ENCODE peak calls at places on chromosome 18, in five cellular contexts. One of them, this sample, is unnamed. For H3K4me1, the result is how much of the 10 kb centered on the place peaks cover.

GRCh38 chr18:6021341-6022088 is 126.2 kb upstream of the TMEM200C start:
- DNase-seq in HepG2: no peak
- DNase-seq in pancreas: no peak
- DNase-seq in vagina: no peak
- DNase-seq in GM23248: no peak
- DNase-seq in this sample: no peak

GRCh38 chr18:41524674-41525470 is 430.2 kb upstream of the PIK3C3 start:
- DNase-seq in HepG2: no peak
- DNase-seq in pancreas: no peak
- DNase-seq in vagina: no peak
- DNase-seq in GM23248: no peak
- DNase-seq in this sample: no peak

GRCh38 chr18:23377669-23378469 is 75.2 kb upstream of the RIOK3 start:
- DNase-seq in HepG2: peak
- DNase-seq in pancreas: no peak
- DNase-seq in vagina: no peak
- DNase-seq in GM23248: peak
- DNase-seq in this sample: peak

GRCh38 chr18:28541276-28541930 is 364.5 kb upstream of the CDH2 start:
- DNase-seq in HepG2: no peak
- DNase-seq in pancreas: no peak
- DNase-seq in vagina: no peak
- DNase-seq in GM23248: no peak
- DNase-seq in this sample: no peak

GRCh38 chr18:11520536-11520935 is 88.9 kb upstream of the SLC35G4 start:
- DNase-seq in HepG2: no peak
- DNase-seq in pancreas: no peak
- DNase-seq in vagina: no peak
- DNase-seq in GM23248: no peak
- DNase-seq in this sample: no peak

GRCh38 chr18:67428148-67428547 is 88.4 kb downstream of the DSEL start:
- DNase-seq in HepG2: no peak
- DNase-seq in pancreas: no peak
- DNase-seq in vagina: no peak
- DNase-seq in GM23248: peak
- DNase-seq in this sample: no peak

GRCh38 chr18:50644807-50645206 is 84.9 kb downstream of the MAPK4 start:
- DNase-seq in HepG2: peak
- DNase-seq in pancreas: no peak
- DNase-seq in vagina: no peak
- DNase-seq in GM23248: peak
- DNase-seq in this sample: no peak

GRCh38 chr18:33210575-33211189 is 229.8 kb downstream of the CCDC178 start:
- DNase-seq in HepG2: peak
- DNase-seq in pancreas: no peak
- DNase-seq in vagina: no peak
- DNase-seq in GM23248: peak
- DNase-seq in this sample: peak

GRCh38 chr18:31563778-31564177 is 27.9 kb upstream of the TTR start:
- DNase-seq in HepG2: no peak
- DNase-seq in pancreas: no peak
- DNase-seq in vagina: no peak
- DNase-seq in GM23248: peak
- DNase-seq in this sample: no peak

GRCh38 chr18:2451556-2451955 is 119.7 kb downstream of the METTL4 start:
- DNase-seq in HepG2: no peak
- DNase-seq in pancreas: no peak
- DNase-seq in vagina: no peak
- DNase-seq in GM23248: no peak
- DNase-seq in this sample: no peak

DNA sequence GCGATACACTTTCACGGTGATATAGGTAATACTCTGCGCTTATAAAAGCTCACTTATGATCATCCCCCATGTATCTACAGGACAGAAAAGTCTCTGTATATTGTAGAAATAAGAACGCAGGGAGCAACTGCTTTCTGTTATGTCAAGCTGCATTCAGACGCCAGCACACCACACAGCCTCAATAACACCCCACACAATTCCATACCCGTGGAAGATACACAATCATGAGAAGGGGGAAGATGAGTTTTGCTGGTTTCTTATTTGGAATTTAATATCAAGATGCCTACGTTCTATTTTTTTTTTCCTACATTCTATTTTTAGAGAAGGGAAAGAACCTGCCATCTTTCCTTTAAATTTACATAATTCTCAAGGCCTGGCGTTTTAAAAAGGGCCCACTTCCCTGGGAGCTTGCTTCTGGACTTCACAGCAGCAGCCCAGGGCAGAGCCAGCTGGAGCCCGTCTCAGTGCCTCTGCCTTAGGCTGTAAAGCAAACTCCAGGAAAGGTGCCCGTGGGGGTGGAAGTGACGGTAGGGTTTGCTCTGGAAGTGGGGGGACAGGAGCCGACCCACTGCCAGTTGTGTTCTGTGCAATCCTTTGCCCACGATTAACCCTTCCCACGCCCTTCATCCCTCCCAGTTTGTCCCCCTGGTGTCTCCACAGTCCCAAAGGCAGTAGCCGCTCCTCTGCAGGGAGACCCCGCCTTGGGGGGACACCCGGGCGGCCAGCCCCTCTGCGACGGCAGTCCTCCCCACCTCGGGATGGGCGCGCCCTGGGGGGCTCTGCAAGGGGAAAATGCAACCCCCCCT is 5.3 kb downstream of the PTGR3 start:
- DNase-seq in HepG2: no peak
- DNase-seq in pancreas: no peak
- DNase-seq in vagina: no peak
- DNase-seq in GM23248: peak
- DNase-seq in this sample: no peak
- H3K4me1 ChIP-seq in HepG2: under half
- H3K4me1 ChIP-seq in pancreas: under half
- H3K4me1 ChIP-seq in vagina: half or more
- H3K4me1 ChIP-seq in GM23248: under half
- H3K4me1 ChIP-seq in this sample: under half

GRCh38 chr18:61766266-61766884 is 126.4 kb downstream of the RNF152 start:
- DNase-seq in HepG2: no peak
- DNase-seq in pancreas: no peak
- DNase-seq in vagina: no peak
- DNase-seq in GM23248: no peak
- DNase-seq in this sample: peak

GRCh38 chr18:61774846-61775245 is 118.0 kb downstream of the RNF152 start:
- DNase-seq in HepG2: no peak
- DNase-seq in pancreas: no peak
- DNase-seq in vagina: no peak
- DNase-seq in GM23248: no peak
- DNase-seq in this sample: no peak

GRCh38 chr18:61771861-61772260 is 120.9 kb downstream of the RNF152 start:
- DNase-seq in HepG2: no peak
- DNase-seq in pancreas: no peak
- DNase-seq in vagina: no peak
- DNase-seq in GM23248: no peak
- DNase-seq in this sample: no peak

GRCh38 chr18:61772293-61772848 is 120.4 kb downstream of the RNF152 start:
- DNase-seq in HepG2: no peak
- DNase-seq in pancreas: no peak
- DNase-seq in vagina: no peak
- DNase-seq in GM23248: no peak
- DNase-seq in this sample: no peak

GRCh38 chr18:61770279-61770678 is 122.5 kb downstream of the RNF152 start:
- DNase-seq in HepG2: no peak
- DNase-seq in pancreas: no peak
- DNase-seq in vagina: no peak
- DNase-seq in GM23248: no peak
- DNase-seq in this sample: no peak
- H3K27ac ChIP-seq in HepG2: no peak
- H3K27ac ChIP-seq in pancreas: no peak
- H3K27ac ChIP-seq in vagina: no peak
- H3K27ac ChIP-seq in GM23248: no peak
- H3K27ac ChIP-seq in this sample: no peak

DNA sequence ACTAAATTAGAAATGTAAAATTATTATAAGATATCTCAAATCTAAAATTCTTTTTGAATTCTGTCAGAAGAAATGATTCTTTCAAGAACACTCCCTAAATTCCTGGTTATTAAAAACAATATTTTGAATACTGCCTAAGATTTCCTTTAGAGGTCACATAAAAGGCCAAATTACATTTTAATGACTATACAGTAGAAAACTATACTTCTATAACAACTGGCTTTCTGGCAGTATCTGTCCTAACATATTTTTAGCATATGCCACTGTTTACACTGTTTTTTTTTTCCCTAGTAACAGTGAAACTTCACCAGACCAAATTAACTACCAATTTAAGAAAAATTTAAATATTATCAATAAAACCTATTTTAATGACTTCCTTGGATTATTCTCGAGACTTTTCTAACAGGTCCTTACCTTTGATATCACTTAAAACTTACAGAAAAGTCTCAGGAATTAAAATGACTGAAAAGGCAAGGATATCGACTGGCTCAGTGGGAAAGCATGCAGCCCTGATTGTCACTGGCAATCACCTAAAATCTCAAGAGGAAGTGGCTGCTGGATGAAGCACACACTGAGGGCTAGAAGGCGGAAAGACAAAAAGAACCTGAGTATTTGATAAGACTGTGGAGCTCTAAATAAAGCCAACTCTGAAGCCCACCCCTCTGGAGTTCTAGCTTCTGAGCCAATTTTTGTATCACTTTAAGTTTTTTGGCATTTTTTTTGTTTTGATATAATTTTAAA is 59.6 kb downstream of the SPIRE1 start:
- DNase-seq in HepG2: no peak
- DNase-seq in pancreas: no peak
- DNase-seq in vagina: no peak
- DNase-seq in GM23248: peak
- DNase-seq in this sample: no peak
- H3K4me1 ChIP-seq in HepG2: half or more
- H3K4me1 ChIP-seq in pancreas: under half
- H3K4me1 ChIP-seq in vagina: under half
- H3K4me1 ChIP-seq in GM23248: half or more
- H3K4me1 ChIP-seq in this sample: under half

GRCh38 chr18:44680271-44681038 is at the start of gene SETBP1:
- DNase-seq in HepG2: no peak
- DNase-seq in pancreas: peak
- DNase-seq in vagina: no peak
- DNase-seq in GM23248: peak
- DNase-seq in this sample: no peak
- H3K27ac ChIP-seq in HepG2: no peak
- H3K27ac ChIP-seq in pancreas: peak
- H3K27ac ChIP-seq in vagina: peak
- H3K27ac ChIP-seq in GM23248: peak
- H3K27ac ChIP-seq in this sample: peak

GRCh38 chr18:49048361-49048760 is 97.6 kb upstream of the SMAD7 start:
- DNase-seq in HepG2: no peak
- DNase-seq in pancreas: no peak
- DNase-seq in vagina: no peak
- DNase-seq in GM23248: peak
- DNase-seq in this sample: peak

GRCh38 chr18:49044898-49045297 is 94.1 kb upstream of the SMAD7 start:
- DNase-seq in HepG2: no peak
- DNase-seq in pancreas: no peak
- DNase-seq in vagina: no peak
- DNase-seq in GM23248: no peak
- DNase-seq in this sample: no peak

GRCh38 chr18:49047540-49047939 is 96.8 kb upstream of the SMAD7 start:
- DNase-seq in HepG2: no peak
- DNase-seq in pancreas: no peak
- DNase-seq in vagina: no peak
- DNase-seq in GM23248: no peak
- DNase-seq in this sample: no peak

GRCh38 chr18:49046125-49046524 is 95.4 kb upstream of the SMAD7 start:
- DNase-seq in HepG2: no peak
- DNase-seq in pancreas: no peak
- DNase-seq in vagina: no peak
- DNase-seq in GM23248: no peak
- DNase-seq in this sample: no peak

DNA sequence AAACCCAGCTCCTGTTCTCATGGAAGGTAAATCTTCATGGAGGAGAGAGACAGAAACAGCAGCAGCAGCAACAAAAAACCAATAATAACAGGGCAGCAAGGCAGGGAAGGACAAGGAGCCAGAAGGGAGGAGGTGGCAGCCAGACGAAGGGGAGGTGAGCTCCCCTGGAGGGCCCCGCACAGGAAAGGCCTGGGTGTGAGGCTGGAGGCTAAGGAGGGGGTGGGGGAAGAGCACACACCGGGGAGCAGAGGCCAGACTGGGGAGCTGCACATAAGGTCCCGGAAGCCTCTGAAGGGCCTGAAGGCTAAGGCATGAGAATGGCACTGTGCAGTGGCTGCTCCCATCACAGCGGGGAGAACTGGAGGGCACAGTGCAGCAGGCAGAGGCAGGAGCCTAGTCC is 94.8 kb upstream of the SMAD7 start:
- DNase-seq in HepG2: no peak
- DNase-seq in pancreas: no peak
- DNase-seq in vagina: no peak
- DNase-seq in GM23248: no peak
- DNase-seq in this sample: no peak
- H3K4me1 ChIP-seq in HepG2: under half
- H3K4me1 ChIP-seq in pancreas: under half
- H3K4me1 ChIP-seq in vagina: under half
- H3K4me1 ChIP-seq in GM23248: under half
- H3K4me1 ChIP-seq in this sample: under half

GRCh38 chr18:58975296-58975695 is 110.6 kb downstream of the ZNF532 start:
- DNase-seq in HepG2: no peak
- DNase-seq in pancreas: no peak
- DNase-seq in vagina: no peak
- DNase-seq in GM23248: no peak
- DNase-seq in this sample: no peak
- H3K27ac ChIP-seq in HepG2: no peak
- H3K27ac ChIP-seq in pancreas: no peak
- H3K27ac ChIP-seq in vagina: no peak
- H3K27ac ChIP-seq in GM23248: no peak
- H3K27ac ChIP-seq in this sample: no peak

This sample was measured in foreskin keratinocyte.